ENCODE peak calls at places on chromosomes 16 and 17, in six cellular contexts. L is lung; H is activated effector memory CD4-positive, alpha-beta T cell treated with anti-CD3 and anti-CD28 coated beads, Interleukin-2, amount 50 U/mL, for 16 hours; Q is neuronal stem cell; F is activated CD4-positive, CD25-positive, alpha-beta regulatory T cell treated with anti-CD3 and anti-CD28 coated beads, Interleukin-2, amount 50 U/mL, for 72 hours; A is glutamatergic neuron. N is an unnamed sample.

GRCh38 chr17:35245196-35245486 is 2.3 kb downstream of the SLFN5 start:
- DNase-seq in A (no peak), L (no peak), F (no peak), Q (no peak), H (no peak), N (peak)

GRCh38 chr17:34980681-34981537 is 597 bp downstream of the LIG3 start:
- DNase-seq in H (peak), A (peak), Q (peak), F (peak), L (peak), N (peak)

GRCh38 chr16:78200023-78200389 is 100.6 kb downstream of the WWOX start:
- DNase-seq in H (no peak), F (no peak), L (no peak), Q (no peak), A (no peak), N (no peak)

GRCh38 chr16:30923554-30924085 is at the start of gene FBXL19:
- DNase-seq in F (no peak), H (peak), L (no peak), A (peak), Q (peak), N (no peak)

GRCh38 chr16:50881331-50881830 is 139.5 kb downstream of the CYLD start:
- DNase-seq in Q (no peak), F (no peak), L (peak), A (no peak), H (no peak), N (no peak)

GRCh38 chr16:66801320-66802105 is at the start of gene TERB1:
- DNase-seq in H (no peak), Q (no peak), F (no peak), L (no peak), A (no peak), N (no peak)

GRCh38 chr17:49588726-49589555 is 13.3 kb downstream of the NXPH3 start:
- DNase-seq in H (no peak), A (no peak), F (no peak), L (no peak), Q (no peak), N (peak)

GRCh38 chr17:32240745-32241144 is 24.9 kb upstream of the RHBDL3 start:
- DNase-seq in H (no peak), Q (no peak), A (no peak), L (no peak), F (no peak), N (no peak)

GRCh38 chr16:85659805-85660511 is 28.8 kb downstream of the GINS2 start:
- DNase-seq in H (peak), L (no peak), F (peak), A (peak), Q (peak), N (peak)